ENCODE peak calls at places on chromosomes 16 and 17, in six cellular contexts. B, Q, X, A, Z and E are unnamed samples.

GRCh38 chr17:222172-222571 is 40.7 kb upstream of the DOC2B start:
- DNase-seq in X (no peak), A (no peak), B (no peak), Z (no peak), Q (no peak), E (no peak)

GRCh38 chr17:18008496-18009268 is 30.3 kb downstream of the ATPAF2 start:
- DNase-seq in Q (peak; percentile 80), A (no peak), B (no peak), Z (no peak), X (no peak), E (no peak)

GRCh38 chr16:9546438-9546786 is 455.0 kb downstream of the HAPSTR1 start:
- DNase-seq in A (no peak), X (no peak), Z (no peak), Q (no peak), B (no peak), E (no peak)

GRCh38 chr16:75733305-75734141 is 7.2 kb upstream of the CPHXL start:
- DNase-seq in Z (no peak), X (peak; percentile 69), Q (no peak), A (no peak), B (no peak), E (no peak)

GRCh38 chr16:86432691-86433090 is 77.6 kb upstream of the FOXF1 start:
- DNase-seq in B (no peak), X (no peak), A (no peak), Q (no peak), Z (no peak), E (no peak)

GRCh38 chr16:58393138-58393504 is 850 bp downstream of the GINS3 start:
- DNase-seq in Q (no peak), Z (no peak), A (peak; percentile 11), X (no peak), B (no peak), E (no peak)

GRCh38 chr17:62916684-62917571 is 49.1 kb upstream of the TANC2 start:
- DNase-seq in Z (no peak), X (no peak), Q (no peak), B (no peak), A (no peak), E (no peak)

GRCh38 chr16:48918520-48919258 is 308.7 kb upstream of the N4BP1 start:
- DNase-seq in Z (no peak), B (no peak), Q (peak; percentile 86), A (no peak), X (no peak), E (peak; percentile 36)

GRCh38 chr16:49821614-49822282 is 34.2 kb downstream of the ZNF423 start:
- DNase-seq in Q (no peak), B (no peak), A (no peak), X (no peak), Z (no peak), E (no peak)

GRCh38 chr17:44829558-44830358 is at the start of gene GJC1:
- DNase-seq in A (peak; percentile 22), X (peak; percentile 70), Q (peak; percentile 45), Z (peak; percentile 58), B (peak; percentile 42), E (no peak)

GRCh38 chr17:81902653-81903414 is 796 bp downstream of the NPB start:
- DNase-seq in A (no peak), B (no peak), Z (peak; percentile 72), Q (no peak), X (peak; percentile 63), E (no peak)

GRCh38 chr16:75589301-75589700 is 23.1 kb downstream of the GABARAPL2 start:
- DNase-seq in A (no peak), Q (no peak), X (peak; percentile 77), B (no peak), Z (no peak), E (no peak)

GRCh38 chr16:23348579-23349469 is 46.7 kb downstream of the SCNN1B start:
- DNase-seq in Z (peak; percentile 75), X (no peak), B (no peak), A (no peak), Q (no peak), E (no peak)

GRCh38 chr16:50153648-50154368 is 702 bp downstream of the TENT4B start:
- DNase-seq in B (peak; percentile 28), Q (peak; percentile 11), X (no peak), Z (no peak), A (peak; percentile 63), E (no peak)

GRCh38 chr17:39965017-39965699 is 2.4 kb downstream of the GSDMA start:
- DNase-seq in B (no peak), X (no peak), Z (no peak), Q (no peak), A (no peak), E (no peak)

GRCh38 chr17:30429155-30429554 is 48.1 kb upstream of the GOSR1 start:
- DNase-seq in B (no peak), X (no peak), Z (no peak), A (no peak), Q (no peak), E (no peak)

GRCh38 chr17:41910701-41911391 is 7.9 kb downstream of the ACLY start:
- DNase-seq in Z (no peak), A (no peak), B (no peak), Q (peak; percentile 19), X (no peak), E (no peak)

GRCh38 chr16:35180970-35181369 is 1721.6 kb downstream of the TP53TG3F start:
- DNase-seq in X (no peak), Z (no peak), B (no peak), Q (no peak), A (no peak), E (no peak)

GRCh38 chr17:31130286-31131224 is 35.8 kb downstream of the NF1 start:
- DNase-seq in A (no peak), B (no peak), Q (no peak), X (no peak), Z (peak; percentile 41), E (no peak)

GRCh38 chr17:45940826-45941225 is 46.5 kb downstream of the MAPT start:
- DNase-seq in A (no peak), B (no peak), Z (no peak), Q (no peak), X (peak; percentile 69), E (no peak)

GRCh38 chr16:14353340-14353739 is 276.7 kb downstream of the PARN start:
- DNase-seq in Q (no peak), B (no peak), A (no peak), X (no peak), Z (peak; percentile 56), E (no peak)

GRCh38 chr17:22570144-22570845 is 878.0 kb downstream of the KCNJ18 start:
- DNase-seq in X (no peak), B (no peak), A (no peak), Z (no peak), Q (no peak), E (no peak)

GRCh38 chr17:60165976-60166375 is 16.2 kb downstream of the CA4 start:
- DNase-seq in Z (no peak), A (peak; percentile 44), Q (peak; percentile 10), X (no peak), B (no peak), E (no peak)

GRCh38 chr17:73901661-73902415 is 257.6 kb upstream of the SDK2 start:
- DNase-seq in Q (peak; percentile 3), A (peak; percentile 8), X (no peak), Z (peak; percentile 80), B (peak; percentile 41), E (no peak)

GRCh38 chr17:81159611-81160265 is 5.6 kb upstream of the PVALEF start:
- DNase-seq in X (no peak), B (no peak), Q (no peak), Z (no peak), A (no peak), E (no peak)

GRCh38 chr16:15701975-15702970 is 52.2 kb downstream of the NDE1 start:
- DNase-seq in X (no peak), A (no peak), Q (no peak), B (no peak), Z (no peak), E (no peak)

GRCh38 chr16:64225696-64226095 is 896.2 kb downstream of the CDH11 start:
- DNase-seq in B (no peak), Q (no peak), X (no peak), Z (no peak), A (no peak), E (no peak)

GRCh38 chr17:78933025-78933958 is 8.1 kb upstream of the TIMP2 start:
- DNase-seq in Q (peak; percentile 89), B (no peak), X (peak; percentile 92), A (peak; percentile 92), Z (peak; percentile 35), E (peak; percentile 92)

GRCh38 chr16:73232555-73233422 is 184.9 kb upstream of the ZFHX3 start:
- DNase-seq in Z (peak; percentile 49), Q (peak; percentile 12), A (no peak), X (no peak), B (peak; percentile 21), E (no peak)